ENCODE peak calls at places on chromosomes 4 and X, in nine cellular contexts. A, E, H, M, I, X, D, Q and T are unnamed samples.

GRCh38 chr4:153151535-153152452 is 52.4 kb upstream of the TRIM2 start:
- DNase-seq in X (no peak), A (no peak), M (peak), Q (peak), D (peak), H (peak), I (no peak), E (peak), T (peak)

GRCh38 chr4:73407227-73407673 is 3.2 kb downstream of the ALB start:
- DNase-seq in Q (no peak), A (no peak), M (no peak), I (no peak), H (no peak), E (no peak), X (no peak), D (no peak), T (no peak)

GRCh38 chr4:86184216-86184915 is 175.5 kb downstream of the MAPK10 start:
- DNase-seq in M (no peak), A (no peak), D (no peak), Q (no peak), E (no peak), X (no peak), I (peak), H (peak), T (no peak)

GRCh38 chrX:24395775-24396174 is 35.3 kb downstream of the SUPT20HL1 start:
- DNase-seq in X (peak), D (peak), H (no peak), A (peak), E (peak), I (peak), M (peak), Q (peak), T (peak)

GRCh38 chr4:126560794-126561193 is 1072.0 kb upstream of the INTU start:
- DNase-seq in Q (no peak), D (no peak), E (no peak), A (no peak), M (no peak), H (no peak), X (no peak), I (no peak), T (no peak)

GRCh38 chrX:149511081-149511480 is 6.0 kb upstream of the IDS start:
- DNase-seq in Q (no peak), D (no peak), M (no peak), H (no peak), X (no peak), A (no peak), E (no peak), I (peak), T (peak)

GRCh38 chr4:142547974-142548373 is 298.1 kb downstream of the INPP4B start:
- DNase-seq in H (no peak), I (peak), D (no peak), M (no peak), Q (no peak), A (peak), X (no peak), E (no peak), T (no peak)

GRCh38 chr4:89216866-89217265 is 90.7 kb downstream of the GPRIN3 start:
- DNase-seq in D (no peak), Q (no peak), X (no peak), I (no peak), H (no peak), M (no peak), A (no peak), E (no peak), T (no peak)

GRCh38 chrX:9873360-9873759 is 87.1 kb downstream of the SHROOM2 start:
- DNase-seq in H (no peak), Q (no peak), D (no peak), A (no peak), E (no peak), I (no peak), X (no peak), M (no peak), T (no peak)

GRCh38 chr4:153733751-153734448 is 25.9 kb downstream of the RNF175 start:
- DNase-seq in Q (no peak), H (no peak), D (no peak), M (no peak), I (peak), A (no peak), X (no peak), E (no peak), T (no peak)

GRCh38 chr4:168484626-168485025 is 4.3 kb upstream of the DDX60L start:
- DNase-seq in E (no peak), I (peak), M (no peak), Q (no peak), X (no peak), H (no peak), A (peak), D (no peak), T (peak)

GRCh38 chr4:2795558-2796260 is 2.8 kb downstream of the SH3BP2 start:
- DNase-seq in I (no peak), Q (no peak), H (peak), E (peak), M (no peak), D (peak), X (peak), A (no peak), T (no peak)

GRCh38 chr4:121799888-121800501 is 1.1 kb upstream of the EXOSC9 start:
- DNase-seq in H (no peak), A (no peak), X (no peak), Q (no peak), I (no peak), D (no peak), E (no peak), M (no peak), T (no peak)

GRCh38 chr4:93147524-93148212 is 680.9 kb upstream of the ATOH1 start:
- DNase-seq in H (no peak), A (no peak), Q (no peak), D (peak), E (no peak), M (no peak), X (no peak), I (no peak), T (no peak)

GRCh38 chr4:1579834-1580686 is 104.1 kb downstream of the FAM53A start:
- DNase-seq in I (peak), D (peak), M (peak), H (peak), X (peak), E (peak), Q (peak), A (peak), T (peak)

GRCh38 chr4:64807821-64808220 is 398.6 kb upstream of the TECRL start:
- DNase-seq in D (no peak), Q (no peak), M (no peak), H (no peak), I (no peak), X (no peak), E (no peak), A (no peak), T (no peak)

GRCh38 chr4:143421609-143422008 is 84.9 kb downstream of the GAB1 start:
- DNase-seq in M (no peak), X (no peak), E (no peak), D (no peak), H (no peak), Q (no peak), I (no peak), A (no peak), T (peak)

GRCh38 chrX:31353095-31353494 is 281.3 kb upstream of the FTHL17 start:
- DNase-seq in M (no peak), H (no peak), Q (no peak), A (no peak), E (no peak), I (peak), D (no peak), X (no peak), T (peak)

GRCh38 chrX:123822965-123823364 is 36.9 kb upstream of the XIAP start:
- DNase-seq in M (no peak), Q (no peak), D (no peak), E (no peak), H (no peak), X (no peak), I (no peak), A (no peak), T (no peak)

GRCh38 chr4:165426769-165427168 is 48.0 kb downstream of the CPE start:
- DNase-seq in E (no peak), M (no peak), A (no peak), D (no peak), Q (no peak), X (no peak), I (no peak), H (no peak), T (no peak)

DNA sequence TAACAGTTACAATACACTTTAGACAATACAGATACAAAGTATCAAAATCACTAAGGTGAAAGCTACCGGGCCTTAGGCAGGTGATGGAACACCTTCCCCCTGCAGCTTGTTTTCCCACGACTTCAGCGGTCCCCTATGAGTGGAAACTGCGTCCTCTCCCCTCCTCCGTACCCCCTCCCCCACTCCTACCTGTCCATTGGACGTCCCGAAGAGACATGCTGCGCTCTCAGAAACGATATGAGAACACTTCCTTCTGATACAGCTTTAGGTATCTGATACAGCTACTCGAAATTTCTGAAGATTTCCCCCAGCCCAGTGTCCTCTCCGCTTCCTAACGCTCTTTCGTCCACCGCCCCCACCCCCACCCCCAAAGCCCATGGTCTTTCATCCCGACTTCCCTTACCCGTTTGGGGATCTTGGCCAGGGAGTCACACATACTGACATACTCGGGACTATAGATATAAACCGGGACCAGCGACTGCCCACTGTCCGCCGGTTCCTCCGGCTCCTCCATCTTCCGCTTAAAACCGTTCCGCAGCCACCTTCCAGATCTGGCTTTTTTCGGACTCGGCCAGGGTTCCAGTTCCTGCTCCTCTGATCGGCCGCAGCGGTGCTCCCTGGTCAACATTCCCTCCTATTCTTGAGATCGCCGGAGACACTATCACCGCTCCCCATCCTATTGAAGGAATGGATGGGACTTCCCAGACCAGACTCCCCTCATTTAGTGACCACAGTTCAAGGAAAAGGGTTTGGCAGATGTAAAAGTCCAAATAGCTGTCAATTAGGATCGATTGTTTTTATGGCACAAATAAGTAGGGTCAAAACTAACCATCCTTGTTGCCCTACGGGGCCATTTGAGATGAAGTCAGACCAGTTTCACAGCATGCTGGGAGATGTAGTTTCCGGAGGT is at the start of gene HDAC8:
- DNase-seq in A (peak), E (peak), X (peak), Q (peak), M (peak), D (peak), I (peak), H (peak), T (peak)
- H3K4me3 ChIP-seq in A (peak), E (peak), X (peak), Q (peak), M (peak), D (peak), I (peak), H (peak), T (peak)

GRCh38 chrX:55057691-55058249 is 17.1 kb upstream of the PAGE2B start:
- DNase-seq in D (peak), I (peak), Q (peak), M (no peak), X (peak), H (no peak), E (no peak), A (no peak), T (peak)

DNA sequence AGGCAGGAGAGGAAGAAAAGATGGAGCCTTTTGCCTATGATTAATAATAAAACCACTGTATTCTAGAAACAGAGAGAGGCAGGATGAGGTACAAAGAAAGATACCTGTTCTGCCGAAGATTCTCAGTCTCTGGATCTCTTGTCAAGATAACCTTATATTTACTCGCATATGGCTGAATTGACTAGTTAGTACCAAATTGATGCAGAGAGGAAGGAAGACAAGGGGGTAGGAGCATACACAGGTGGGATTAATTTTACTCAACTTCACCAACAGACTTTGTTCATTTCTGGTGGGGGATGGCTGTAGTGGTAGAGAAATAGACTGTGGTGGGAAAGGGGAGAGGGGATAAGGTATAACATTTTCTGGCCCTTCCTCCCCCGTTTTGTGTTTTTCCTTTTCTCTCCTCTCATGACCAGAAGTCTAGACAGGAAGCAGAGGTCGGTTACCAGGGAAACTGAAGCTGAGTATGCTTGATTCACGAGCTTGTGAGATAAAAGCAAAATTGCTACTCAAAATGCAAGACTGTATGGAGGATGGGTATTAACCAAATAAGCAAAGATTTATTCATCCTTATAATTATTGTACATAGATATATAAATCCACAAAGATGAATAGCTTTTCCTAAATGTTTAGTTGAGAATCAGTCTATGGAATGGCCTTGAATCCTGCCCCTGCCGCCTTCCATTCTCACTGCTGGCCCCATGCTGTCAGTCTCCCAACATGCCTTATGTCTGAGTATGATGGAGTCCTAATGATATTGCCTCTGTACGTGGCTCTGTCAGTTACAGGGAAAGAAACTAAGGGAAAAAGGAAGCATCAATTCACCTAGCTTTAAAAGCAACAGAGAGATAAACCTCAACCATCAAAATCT is 17.8 kb upstream of the PAGE2B start:
- DNase-seq in Q (peak), I (peak), D (no peak), H (no peak), A (no peak), X (no peak), M (no peak), E (no peak), T (no peak)
- H3K4me3 ChIP-seq in Q (peak), I (no peak), D (no peak), H (peak), A (no peak), X (no peak), M (no peak), E (no peak), T (no peak)

DNA sequence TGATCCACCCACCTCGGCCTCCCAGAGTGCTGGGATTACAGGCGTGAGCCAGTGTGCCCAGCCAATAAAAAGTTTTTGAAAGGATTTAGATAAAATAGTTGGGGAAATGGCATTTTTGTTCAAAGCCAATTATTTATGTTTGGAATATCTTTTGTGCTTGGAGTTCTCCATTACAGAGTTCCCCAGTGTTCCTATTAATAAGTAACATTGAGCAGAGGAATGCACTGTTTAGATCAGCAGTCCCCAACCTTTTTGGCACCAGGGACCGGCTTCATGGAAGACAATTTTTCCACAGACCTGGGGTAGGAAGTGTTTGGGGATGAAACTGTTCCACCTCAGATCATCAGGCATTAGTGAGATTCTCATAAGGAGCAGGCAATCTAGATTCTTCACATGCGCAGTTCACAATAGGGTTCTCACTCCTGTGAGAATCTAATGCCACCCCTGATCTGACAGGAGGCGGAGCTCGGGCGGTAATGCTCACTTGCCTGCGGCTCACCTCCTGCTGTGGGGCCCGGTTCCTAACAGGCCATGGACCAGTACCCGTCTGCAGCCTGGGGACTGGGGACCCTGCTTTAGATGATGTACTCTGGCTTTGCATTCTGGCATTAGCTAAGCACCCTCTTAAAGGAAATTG is 8.3 kb downstream of the PKD2 start:
- DNase-seq in E (no peak), A (no peak), I (no peak), X (no peak), H (no peak), Q (no peak), M (no peak), D (no peak), T (no peak)
- H3K4me3 ChIP-seq in E (no peak), A (no peak), I (no peak), X (no peak), H (no peak), Q (no peak), M (no peak), D (no peak), T (no peak)

GRCh38 chr4:98656443-98656842 is 2.0 kb downstream of the TSPAN5 start:
- DNase-seq in E (no peak), Q (no peak), H (no peak), D (no peak), I (no peak), M (no peak), X (no peak), A (no peak), T (no peak)
- H3K4me3 ChIP-seq in E (no peak), Q (no peak), H (peak), D (peak), I (peak), M (no peak), X (no peak), A (peak), T (no peak)

DNA sequence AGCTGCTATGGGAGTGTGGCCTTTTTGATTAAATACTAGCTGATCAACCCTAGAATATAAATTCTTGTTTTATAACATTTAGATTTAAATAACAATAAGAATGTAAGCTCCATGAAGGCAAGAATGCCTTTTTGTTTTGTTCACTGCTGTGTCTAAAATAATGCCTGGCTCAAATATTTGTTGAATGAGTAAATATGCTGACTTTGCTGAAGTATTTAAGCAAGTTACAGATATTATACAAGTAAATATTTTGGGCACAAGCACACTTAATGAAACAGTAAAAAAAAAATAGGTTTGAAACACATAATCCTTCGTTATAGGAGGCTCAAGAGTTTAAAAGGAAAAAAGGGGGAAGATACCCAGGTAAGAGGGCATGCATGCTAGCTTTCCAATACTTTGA is 24.1 kb downstream of the FABP2 start:
- DNase-seq in D (no peak), H (no peak), I (no peak), M (no peak), Q (no peak), E (no peak), X (no peak), A (no peak), T (no peak)
- H3K4me3 ChIP-seq in D (peak), H (peak), I (peak), M (no peak), Q (no peak), E (no peak), X (no peak), A (peak), T (no peak)

GRCh38 chrX:65821721-65822496 is 154.5 kb downstream of the MSN start:
- DNase-seq in A (no peak), D (no peak), X (no peak), Q (peak), M (no peak), E (peak), I (no peak), H (no peak), T (no peak)
- H3K4me3 ChIP-seq in A (peak), D (no peak), X (no peak), Q (peak), M (peak), E (peak), I (no peak), H (no peak), T (no peak)

GRCh38 chr4:112357453-112357852 is 60.3 kb downstream of the ALPK1 start:
- DNase-seq in E (no peak), A (no peak), D (no peak), I (no peak), M (no peak), H (no peak), Q (no peak), X (no peak), T (no peak)

GRCh38 chr4:112357897-112358296 is 60.7 kb downstream of the ALPK1 start:
- DNase-seq in E (no peak), A (no peak), Q (no peak), M (no peak), I (no peak), H (no peak), D (no peak), X (no peak), T (no peak)

GRCh38 chr4:112358952-112359749 is 62.0 kb downstream of the ALPK1 start:
- DNase-seq in M (no peak), I (no peak), E (no peak), D (no peak), H (no peak), X (no peak), A (no peak), Q (no peak), T (no peak)

GRCh38 chr4:112358415-112358814 is 61.2 kb downstream of the ALPK1 start:
- DNase-seq in H (no peak), X (no peak), E (no peak), A (no peak), M (no peak), I (no peak), D (no peak), Q (no peak), T (no peak)

DNA sequence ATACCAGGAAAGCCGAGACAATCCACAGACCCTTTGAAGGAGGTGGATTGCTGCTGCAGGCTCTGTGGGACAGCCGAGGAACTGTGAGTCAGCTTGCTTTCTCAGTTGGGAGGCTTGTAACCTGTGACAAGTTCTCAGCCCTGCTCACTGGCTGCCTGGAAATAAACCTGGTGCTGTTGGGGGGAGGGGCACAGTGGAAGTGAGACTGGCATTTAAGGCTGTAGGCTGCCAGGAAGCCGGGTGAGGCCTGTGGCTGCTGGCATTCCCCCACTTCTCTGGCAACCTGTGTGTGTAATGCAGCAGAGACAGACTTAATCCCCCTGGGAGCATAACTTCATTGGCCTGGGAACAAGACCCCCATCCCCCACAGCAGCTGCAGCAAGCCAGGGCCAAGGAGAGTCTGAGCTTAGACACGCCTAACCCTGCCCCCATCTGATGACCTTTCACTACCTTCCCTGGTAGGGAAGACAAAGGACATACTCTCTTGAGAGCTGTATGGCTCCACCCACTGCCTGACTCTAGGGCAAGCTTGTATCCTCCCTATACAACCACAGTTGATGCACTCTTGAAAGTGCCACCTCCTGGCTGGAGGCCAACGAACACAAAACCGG is 64.1 kb downstream of the ALPK1 start:
- DNase-seq in I (peak), D (peak), E (no peak), X (no peak), A (peak), M (no peak), H (no peak), Q (no peak), T (no peak)
- H3K4me3 ChIP-seq in I (no peak), D (peak), E (no peak), X (no peak), A (no peak), M (no peak), H (no peak), Q (no peak), T (no peak)

GRCh38 chrX:77061533-77061932 is 385.7 kb upstream of the FGF16 start:
- DNase-seq in H (no peak), M (no peak), X (no peak), E (no peak), Q (no peak), A (no peak), D (no peak), I (no peak), T (no peak)

GRCh38 chrX:77065896-77066295 is 381.3 kb upstream of the FGF16 start:
- DNase-seq in I (no peak), H (no peak), D (no peak), X (no peak), A (no peak), E (no peak), Q (no peak), M (no peak), T (no peak)

GRCh38 chrX:77061022-77061421 is 386.2 kb upstream of the FGF16 start:
- DNase-seq in D (no peak), H (no peak), Q (no peak), I (no peak), M (no peak), E (no peak), A (no peak), X (no peak), T (no peak)
- H3K4me3 ChIP-seq in D (no peak), H (no peak), Q (no peak), I (no peak), M (no peak), E (no peak), A (no peak), X (no peak), T (no peak)